ENCODE peak calls at places on chromosomes 6 and 20, in five cellular contexts. B, V, C, H and J are unnamed samples.
A peak's percentile ranks its signal among the peaks of the same experiment; 100 is the strongest.

GRCh38 chr20:35568645-35569044 is 26.8 kb downstream of the ERGIC3 start:
- DNase-seq in B (peak; percentile 38), V (no peak), C (no peak), H (peak; percentile 4), J (peak; percentile 80)

GRCh38 chr20:20517296-20517695 is 149.4 kb downstream of the INSM1 start:
- DNase-seq in B (no peak), V (no peak), C (no peak), H (no peak), J (no peak)

GRCh38 chr20:64153410-64153809 is 10.8 kb upstream of the MYT1 start:
- DNase-seq in B (no peak), V (no peak), C (no peak), H (no peak), J (no peak)

GRCh38 chr6:105803439-105803838 is 282.7 kb upstream of the PRDM1 start:
- DNase-seq in B (no peak), V (no peak), C (no peak), H (no peak), J (no peak)

GRCh38 chr6:131954775-131955107 is 3.6 kb upstream of the CCN2 start:
- DNase-seq in B (peak; percentile 84), V (peak; percentile 59), C (peak; percentile 71), H (no peak), J (peak; percentile 27)

GRCh38 chr20:57092900-57093238 is 173.6 kb downstream of the BMP7 start:
- DNase-seq in B (no peak), V (no peak), C (no peak), H (no peak), J (no peak)

GRCh38 chr6:109292420-109292819 is 89.8 kb downstream of the CD164 start:
- DNase-seq in B (no peak), V (no peak), C (no peak), H (peak; percentile 71), J (no peak)

GRCh38 chr6:15352884-15353283 is 107.0 kb downstream of the JARID2 start:
- DNase-seq in B (no peak), V (no peak), C (no peak), H (no peak), J (no peak)

GRCh38 chr6:20877008-20877937 is 343.0 kb downstream of the CDKAL1 start:
- DNase-seq in B (peak; percentile 80), V (peak; percentile 61), C (peak; percentile 77), H (no peak), J (peak; percentile 82)

GRCh38 chr20:25195962-25196700 is 619 bp downstream of the ENTPD6 start:
- DNase-seq in B (peak; percentile 66), V (no peak), C (peak; percentile 89), H (peak; percentile 77), J (peak; percentile 67)

GRCh38 chr6:117951783-117952182 is 44.7 kb downstream of the SLC35F1 start:
- DNase-seq in B (no peak), V (no peak), C (no peak), H (no peak), J (no peak)

GRCh38 chr20:59809630-59810375 is 123.6 kb downstream of the SYCP2 start:
- DNase-seq in B (no peak), V (no peak), C (no peak), H (no peak), J (no peak)

GRCh38 chr6:90793771-90794170 is 206.9 kb upstream of the MAP3K7 start:
- DNase-seq in B (no peak), V (no peak), C (no peak), H (no peak), J (no peak)

GRCh38 chr6:158648682-158649131 is 1.1 kb upstream of the SYTL3 start:
- DNase-seq in B (peak; percentile 53), V (no peak), C (peak; percentile 42), H (no peak), J (no peak)

GRCh38 chr20:51529758-51530157 is 12.8 kb downstream of the NFATC2 start:
- DNase-seq in B (no peak), V (no peak), C (peak; percentile 72), H (no peak), J (peak; percentile 35)

GRCh38 chr20:20395087-20395486 is 27.2 kb downstream of the INSM1 start:
- DNase-seq in B (no peak), V (no peak), C (no peak), H (no peak), J (no peak)

GRCh38 chr6:94213176-94213575 is 793.8 kb upstream of the EPHA7 start:
- DNase-seq in B (no peak), V (no peak), C (no peak), H (no peak), J (no peak)

GRCh38 chr6:51893356-51893755 is 194.1 kb downstream of the PKHD1 start:
- DNase-seq in B (no peak), V (no peak), C (no peak), H (no peak), J (no peak)

GRCh38 chr6:110039996-110040383 is 61.9 kb downstream of the GPR6 start:
- DNase-seq in B (peak; percentile 71), V (no peak), C (peak; percentile 63), H (no peak), J (no peak)

GRCh38 chr6:28489366-28490190 is 26.0 kb downstream of the GPX6 start:
- DNase-seq in B (peak; percentile 94), V (peak; percentile 88), C (peak; percentile 62), H (no peak), J (no peak)

GRCh38 chr20:56724246-56724757 is 95.2 kb downstream of the TFAP2C start:
- DNase-seq in B (no peak), V (peak; percentile 35), C (no peak), H (no peak), J (no peak)

GRCh38 chr20:63626424-63627128 is at the start of gene GMEB2:
- DNase-seq in B (peak; percentile 91), V (peak; percentile 72), C (peak; percentile 87), H (peak; percentile 89), J (peak; percentile 90)

GRCh38 chr6:72418495-72418894 is 203.4 kb upstream of the KCNQ5 start:
- DNase-seq in B (peak; percentile 42), V (no peak), C (no peak), H (no peak), J (no peak)

GRCh38 chr20:19668406-19668805 is 89.7 kb upstream of the RIN2 start:
- DNase-seq in B (no peak), V (no peak), C (no peak), H (no peak), J (no peak)

GRCh38 chr6:142361765-142362540 is 60.1 kb downstream of the ADGRG6 start:
- DNase-seq in B (peak; percentile 60), V (no peak), C (no peak), H (no peak), J (peak; percentile 63)

GRCh38 chr20:34951652-34952051 is 4.0 kb downstream of the GSS start:
- DNase-seq in B (no peak), V (no peak), C (no peak), H (peak; percentile 57), J (no peak)

GRCh38 chr6:114304304-114304887 is 38.4 kb downstream of the HS3ST5 start:
- DNase-seq in B (peak; percentile 48), V (no peak), C (no peak), H (no peak), J (no peak)

GRCh38 chr6:3526962-3527796 is 70.3 kb upstream of the SLC22A23 start:
- DNase-seq in B (no peak), V (no peak), C (no peak), H (no peak), J (peak; percentile 53)

GRCh38 chr6:170087946-170088348 is 202.9 kb downstream of the DLL1 start:
- DNase-seq in B (no peak), V (peak; percentile 10), C (peak; percentile 87), H (peak; percentile 53), J (no peak)

GRCh38 chr6:20808439-20808838 is 274.2 kb downstream of the CDKAL1 start:
- DNase-seq in B (no peak), V (no peak), C (no peak), H (no peak), J (no peak)

GRCh38 chr6:146028250-146028789 is 542 bp upstream of the GRM1 start:
- DNase-seq in B (peak; percentile 83), V (no peak), C (no peak), H (peak; percentile 68), J (peak; percentile 52)

GRCh38 chr6:83952830-83953229 is 80.7 kb upstream of the MRAP2 start:
- DNase-seq in B (no peak), V (no peak), C (no peak), H (no peak), J (no peak)

GRCh38 chr6:27518881-27519795 is 46.2 kb upstream of the ZNF184 start:
- DNase-seq in B (peak; percentile 88), V (peak; percentile 74), C (peak; percentile 76), H (peak; percentile 70), J (peak; percentile 77)

GRCh38 chr6:170000071-170000843 is 248.8 kb downstream of the ERMARD start:
- DNase-seq in B (no peak), V (no peak), C (no peak), H (no peak), J (no peak)

GRCh38 chr6:111600588-111601440 is 4.9 kb downstream of the TRAF3IP2 start:
- DNase-seq in B (no peak), V (peak; percentile 64), C (peak; percentile 45), H (no peak), J (no peak)
- H3K4me3 ChIP-seq in B (no peak overlapping the region), V (no peak overlapping the region), C (no peak overlapping the region), H (no peak overlapping the region), J (no peak overlapping the region)

GRCh38 chr6:66555082-66555481 is 848.1 kb upstream of the EYS start:
- DNase-seq in B (no peak), V (no peak), C (no peak), H (no peak), J (no peak)

GRCh38 chr6:66556936-66557335 is 849.9 kb upstream of the EYS start:
- DNase-seq in B (no peak), V (no peak), C (no peak), H (no peak), J (no peak)

GRCh38 chr6:66561479-66561878 is 854.5 kb upstream of the EYS start:
- DNase-seq in B (no peak), V (no peak), C (no peak), H (peak; percentile 23), J (no peak)

GRCh38 chr6:66558189-66558588 is 851.2 kb upstream of the EYS start:
- DNase-seq in B (no peak), V (no peak), C (no peak), H (no peak), J (peak; percentile 36)
- TF ChIP-seq CTCF in B (no peak), V (no peak), C (no peak), H (no peak), J (no peak)

DNA sequence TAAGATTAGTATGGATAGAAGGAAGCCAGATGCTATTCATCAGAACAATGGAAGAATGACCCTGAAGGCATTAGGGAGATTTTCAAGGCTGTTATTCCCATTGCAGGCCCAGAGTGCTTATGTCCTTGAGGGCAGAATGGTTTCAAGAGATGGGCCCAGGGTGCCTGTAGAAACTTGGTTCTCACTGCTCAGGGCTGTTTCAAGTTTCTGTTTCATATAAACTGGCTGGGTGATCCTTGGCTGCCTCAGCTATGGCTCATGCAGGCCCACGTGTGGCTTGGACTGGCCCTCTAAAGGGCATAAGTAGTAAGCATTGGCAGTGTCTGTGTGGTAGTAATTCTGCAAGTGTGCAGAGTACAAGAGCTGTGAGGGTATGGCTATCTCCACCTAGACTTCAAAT is 540.9 kb upstream of the MAN1A1 start:
- DNase-seq in B (no peak), V (no peak), C (no peak), H (no peak), J (no peak)
- H3K4me3 ChIP-seq in B (no peak overlapping the region), V (no peak overlapping the region), C (no peak overlapping the region), H (no peak overlapping the region), J (no peak overlapping the region)

DNA sequence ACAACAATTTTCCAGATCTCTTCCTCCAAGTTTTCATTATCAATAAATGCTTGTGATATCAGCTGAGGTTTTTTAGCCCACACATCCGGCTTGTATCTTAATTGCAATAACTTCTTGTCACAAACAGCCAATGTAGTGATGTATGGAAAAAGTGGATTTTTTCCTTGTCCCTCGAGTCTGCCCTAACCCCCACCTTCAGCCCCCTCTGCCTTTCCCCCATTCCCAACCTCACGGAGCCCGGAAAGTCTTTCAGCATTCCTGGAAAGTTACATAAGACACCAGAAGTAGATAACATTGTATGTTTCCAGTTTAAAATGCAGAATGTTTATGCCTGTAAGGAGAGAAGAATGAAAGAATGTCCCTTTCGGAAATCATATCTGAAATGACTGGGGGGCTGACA is 179.2 kb upstream of the PHACTR1 start:
- DNase-seq in B (no peak), V (no peak), C (no peak), H (no peak), J (no peak)
- TF ChIP-seq CTCF in B (no peak), V (no peak), C (no peak), H (no peak), J (no peak)